ENCODE peak calls at places on chromosomes 6 and 20, in five cellular contexts. One of them, this sample, is unnamed.

GRCh38 chr6:89985744-89986493 is 91.7 kb downstream of the GJA10 start:
- DNase-seq in neural progenitor cell: peak; percentile 69
- DNase-seq in PC-3: no peak
- DNase-seq in MM.1S: no peak
- DNase-seq in HCT116: no peak
- DNase-seq in this sample: peak; percentile 90

GRCh38 chr6:136230219-136230980 is 19.7 kb downstream of the MTFR2 start:
- DNase-seq in neural progenitor cell: no peak
- DNase-seq in PC-3: no peak
- DNase-seq in MM.1S: no peak
- DNase-seq in HCT116: no peak
- DNase-seq in this sample: peak; percentile 65

GRCh38 chr6:126174697-126175096 is 165.2 kb upstream of the CENPW start:
- DNase-seq in neural progenitor cell: no peak
- DNase-seq in PC-3: no peak
- DNase-seq in MM.1S: no peak
- DNase-seq in HCT116: no peak
- DNase-seq in this sample: no peak

GRCh38 chr6:17866876-17867444 is 120.5 kb downstream of the KIF13A start:
- DNase-seq in neural progenitor cell: no peak
- DNase-seq in PC-3: peak; percentile 7
- DNase-seq in MM.1S: no peak
- DNase-seq in HCT116: no peak
- DNase-seq in this sample: no peak

GRCh38 chr20:49607568-49607967 is 39.6 kb upstream of the PTGIS start:
- DNase-seq in neural progenitor cell: no peak
- DNase-seq in PC-3: no peak
- DNase-seq in MM.1S: no peak
- DNase-seq in HCT116: no peak
- DNase-seq in this sample: no peak

GRCh38 chr6:3403244-3404154 is 53.4 kb downstream of the SLC22A23 start:
- DNase-seq in neural progenitor cell: no peak
- DNase-seq in PC-3: no peak
- DNase-seq in MM.1S: no peak
- DNase-seq in HCT116: no peak
- DNase-seq in this sample: no peak

GRCh38 chr6:44177691-44178423 is 19.2 kb downstream of the CAPN11 start:
- DNase-seq in neural progenitor cell: peak; percentile 46
- DNase-seq in PC-3: no peak
- DNase-seq in MM.1S: no peak
- DNase-seq in HCT116: no peak
- DNase-seq in this sample: peak; percentile 93

GRCh38 chr6:17397764-17398194 is 4.4 kb downstream of the CAP2 start:
- DNase-seq in neural progenitor cell: no peak
- DNase-seq in PC-3: peak; percentile 76
- DNase-seq in MM.1S: no peak
- DNase-seq in HCT116: no peak
- DNase-seq in this sample: peak; percentile 39

GRCh38 chr20:43530321-43531090 is 23.0 kb downstream of the L3MBTL1 start:
- DNase-seq in neural progenitor cell: no peak
- DNase-seq in PC-3: no peak
- DNase-seq in MM.1S: no peak
- DNase-seq in HCT116: no peak
- DNase-seq in this sample: no peak

GRCh38 chr20:47795214-47795667 is 10.0 kb upstream of the SULF2 start:
- DNase-seq in neural progenitor cell: no peak
- DNase-seq in PC-3: peak; percentile 99
- DNase-seq in MM.1S: no peak
- DNase-seq in HCT116: no peak
- DNase-seq in this sample: no peak

GRCh38 chr20:2984028-2984501 is 59.4 kb upstream of the GNRH2 start:
- DNase-seq in neural progenitor cell: no peak
- DNase-seq in PC-3: no peak
- DNase-seq in MM.1S: peak; percentile 55
- DNase-seq in HCT116: no peak
- DNase-seq in this sample: peak; percentile 2

GRCh38 chr6:159948199-159948598 is 20.7 kb upstream of the IGF2R start:
- DNase-seq in neural progenitor cell: no peak
- DNase-seq in PC-3: no peak
- DNase-seq in MM.1S: no peak
- DNase-seq in HCT116: no peak
- DNase-seq in this sample: no peak

GRCh38 chr6:143970827-143971226 is 37.2 kb downstream of the PLAGL1 start:
- DNase-seq in neural progenitor cell: no peak
- DNase-seq in PC-3: no peak
- DNase-seq in MM.1S: no peak
- DNase-seq in HCT116: no peak
- DNase-seq in this sample: peak; percentile 44

GRCh38 chr6:122399055-122399347 is 451 bp upstream of the HSF2 start:
- DNase-seq in neural progenitor cell: no peak
- DNase-seq in PC-3: no peak
- DNase-seq in MM.1S: no peak
- DNase-seq in HCT116: no peak
- DNase-seq in this sample: no peak

GRCh38 chr6:138374230-138374629 is 3.5 kb upstream of the SMIM28 start:
- DNase-seq in neural progenitor cell: no peak
- DNase-seq in PC-3: no peak
- DNase-seq in MM.1S: no peak
- DNase-seq in HCT116: no peak
- DNase-seq in this sample: no peak

GRCh38 chr20:23205221-23205620 is 119.1 kb upstream of the CD93 start:
- DNase-seq in neural progenitor cell: peak; percentile 45
- DNase-seq in PC-3: no peak
- DNase-seq in MM.1S: no peak
- DNase-seq in HCT116: no peak
- DNase-seq in this sample: no peak

GRCh38 chr6:97864366-97864765 is 581.4 kb upstream of the MMS22L start:
- DNase-seq in neural progenitor cell: no peak
- DNase-seq in PC-3: no peak
- DNase-seq in MM.1S: no peak
- DNase-seq in HCT116: no peak
- DNase-seq in this sample: no peak

GRCh38 chr20:14782731-14783130 is 445.3 kb upstream of the FLRT3 start:
- DNase-seq in neural progenitor cell: no peak
- DNase-seq in PC-3: no peak
- DNase-seq in MM.1S: no peak
- DNase-seq in HCT116: no peak
- DNase-seq in this sample: no peak

GRCh38 chr6:63352587-63353281 is 33.0 kb upstream of the LGSN start:
- DNase-seq in neural progenitor cell: peak; percentile 57
- DNase-seq in PC-3: peak; percentile 57
- DNase-seq in MM.1S: peak; percentile 69
- DNase-seq in HCT116: peak; percentile 36
- DNase-seq in this sample: peak; percentile 57

GRCh38 chr6:78867370-78868040 is at the start of gene IRAK1BP1:
- DNase-seq in neural progenitor cell: peak; percentile 84
- DNase-seq in PC-3: peak; percentile 78
- DNase-seq in MM.1S: peak; percentile 85
- DNase-seq in HCT116: peak; percentile 69
- DNase-seq in this sample: peak; percentile 89

GRCh38 chr6:169868458-169868857 is 117.0 kb downstream of the ERMARD start:
- DNase-seq in neural progenitor cell: no peak
- DNase-seq in PC-3: no peak
- DNase-seq in MM.1S: peak; percentile 59
- DNase-seq in HCT116: no peak
- DNase-seq in this sample: peak; percentile 20

GRCh38 chr20:47668313-47669156 is 116.7 kb downstream of the SULF2 start:
- DNase-seq in neural progenitor cell: no peak
- DNase-seq in PC-3: no peak
- DNase-seq in MM.1S: no peak
- DNase-seq in HCT116: no peak
- DNase-seq in this sample: no peak

GRCh38 chr6:6125495-6125894 is 118.8 kb upstream of the NRN1 start:
- DNase-seq in neural progenitor cell: no peak
- DNase-seq in PC-3: no peak
- DNase-seq in MM.1S: no peak
- DNase-seq in HCT116: no peak
- DNase-seq in this sample: peak; percentile 1

GRCh38 chr6:106142876-106143431 is 56.8 kb downstream of the PRDM1 start:
- DNase-seq in neural progenitor cell: no peak
- DNase-seq in PC-3: no peak
- DNase-seq in MM.1S: peak; percentile 7
- DNase-seq in HCT116: no peak
- DNase-seq in this sample: no peak

GRCh38 chr20:19256085-19256484 is 43.6 kb downstream of the SLC24A3 start:
- DNase-seq in neural progenitor cell: no peak
- DNase-seq in PC-3: no peak
- DNase-seq in MM.1S: no peak
- DNase-seq in HCT116: no peak
- DNase-seq in this sample: peak; percentile 34

GRCh38 chr6:113190170-113190569 is 667.0 kb upstream of the MARCKS start:
- DNase-seq in neural progenitor cell: peak; percentile 16
- DNase-seq in PC-3: peak; percentile 18
- DNase-seq in MM.1S: no peak
- DNase-seq in HCT116: peak; percentile 8
- DNase-seq in this sample: no peak
- TF ChIP-seq EZH2phosphoT487 in neural progenitor cell: no peak
- TF ChIP-seq EZH2phosphoT487 in PC-3: no peak
- TF ChIP-seq EZH2phosphoT487 in MM.1S: no peak
- TF ChIP-seq EZH2phosphoT487 in HCT116: no peak
- TF ChIP-seq EZH2phosphoT487 in this sample: no peak

GRCh38 chr6:139923964-139924475 is 549.6 kb upstream of the CITED2 start:
- DNase-seq in neural progenitor cell: no peak
- DNase-seq in PC-3: no peak
- DNase-seq in MM.1S: no peak
- DNase-seq in HCT116: no peak
- DNase-seq in this sample: no peak

GRCh38 chr6:139926711-139927110 is 552.3 kb upstream of the CITED2 start:
- DNase-seq in neural progenitor cell: no peak
- DNase-seq in PC-3: no peak
- DNase-seq in MM.1S: no peak
- DNase-seq in HCT116: no peak
- DNase-seq in this sample: peak; percentile 41

GRCh38 chr6:139927236-139927635 is 552.8 kb upstream of the CITED2 start:
- DNase-seq in neural progenitor cell: no peak
- DNase-seq in PC-3: peak; percentile 20
- DNase-seq in MM.1S: no peak
- DNase-seq in HCT116: no peak
- DNase-seq in this sample: peak; percentile 76

GRCh38 chr6:139927742-139928305 is 553.4 kb upstream of the CITED2 start:
- DNase-seq in neural progenitor cell: no peak
- DNase-seq in PC-3: no peak
- DNase-seq in MM.1S: no peak
- DNase-seq in HCT116: no peak
- DNase-seq in this sample: no peak

GRCh38 chr6:139925894-139926641 is 551.6 kb upstream of the CITED2 start:
- DNase-seq in neural progenitor cell: no peak
- DNase-seq in PC-3: no peak
- DNase-seq in MM.1S: no peak
- DNase-seq in HCT116: no peak
- DNase-seq in this sample: no peak
- H3K9ac ChIP-seq in neural progenitor cell: no peak overlapping the region
- H3K9ac ChIP-seq in PC-3: no peak overlapping the region
- H3K9ac ChIP-seq in MM.1S: no peak overlapping the region
- H3K9ac ChIP-seq in HCT116: no peak overlapping the region
- H3K9ac ChIP-seq in this sample: no peak overlapping the region

DNA sequence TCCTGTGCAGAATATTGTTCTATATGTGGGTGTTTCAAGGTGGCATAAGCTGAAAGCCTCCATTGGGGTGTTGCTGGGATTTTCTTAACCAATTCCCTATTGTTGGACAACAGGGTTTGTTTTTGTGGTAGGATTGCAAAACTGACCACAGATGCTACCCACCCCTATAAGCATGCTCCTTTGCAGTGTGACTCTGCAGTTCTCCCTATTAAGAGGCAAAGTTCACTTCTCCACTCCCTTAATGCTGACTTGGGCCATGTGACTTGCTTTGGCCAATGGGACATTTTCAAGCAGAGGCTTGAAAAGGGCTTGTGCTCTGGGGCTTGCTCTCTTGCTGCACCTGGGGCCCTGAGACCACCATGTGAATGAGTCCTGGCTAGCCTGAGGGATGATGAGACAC is 8.5 kb upstream of the ANGPT4 start:
- DNase-seq in neural progenitor cell: no peak
- DNase-seq in PC-3: no peak
- DNase-seq in MM.1S: no peak
- DNase-seq in HCT116: no peak
- DNase-seq in this sample: no peak
- TF ChIP-seq EZH2phosphoT487 in neural progenitor cell: no peak
- TF ChIP-seq EZH2phosphoT487 in PC-3: no peak
- TF ChIP-seq EZH2phosphoT487 in MM.1S: no peak
- TF ChIP-seq EZH2phosphoT487 in HCT116: no peak
- TF ChIP-seq EZH2phosphoT487 in this sample: no peak

GRCh38 chr6:142569676-142570075 is 267.9 kb downstream of the ADGRG6 start:
- DNase-seq in neural progenitor cell: no peak
- DNase-seq in PC-3: no peak
- DNase-seq in MM.1S: no peak
- DNase-seq in HCT116: peak; percentile 33
- DNase-seq in this sample: peak; percentile 35
- H3K9ac ChIP-seq in neural progenitor cell: no peak overlapping the region
- H3K9ac ChIP-seq in PC-3: no peak overlapping the region
- H3K9ac ChIP-seq in MM.1S: no peak overlapping the region
- H3K9ac ChIP-seq in HCT116: no peak overlapping the region
- H3K9ac ChIP-seq in this sample: peak overlapping the region; percentile 32

This sample was measured in GM23248.